ENCODE peak calls at places on chromosome 14, in four cellular contexts. G is astrocyte of the cerebellum, H is esophagus squamous epithelium, F is fibroblast of pulmonary artery. L is an unnamed sample.

GRCh38 chr14:24315807-24316596 is 4.7 kb downstream of the LTB4R start:
- DNase-seq in F (no peak), H (no peak), G (no peak), L (no peak)

GRCh38 chr14:20503905-20504304 is 1.4 kb upstream of the RNASE10 start:
- DNase-seq in F (no peak), H (no peak), G (no peak), L (no peak)

GRCh38 chr14:34364201-34364600 is 97.8 kb downstream of the SPTSSA start:
- DNase-seq in F (no peak), G (no peak), H (no peak), L (peak)

GRCh38 chr14:70856851-70857498 is 47.7 kb upstream of the MAP3K9 start:
- DNase-seq in G (peak), H (no peak), F (peak), L (peak)

GRCh38 chr14:105486974-105487448 is 325 bp downstream of the CRIP1 start:
- DNase-seq in F (no peak), G (no peak), H (no peak), L (no peak)

GRCh38 chr14:73237786-73238261 is 518 bp downstream of the PAPLN start:
- DNase-seq in H (no peak), G (no peak), F (no peak), L (no peak)

GRCh38 chr14:21833836-21834235 is 160.2 kb upstream of the OR4E1 start:
- DNase-seq in F (no peak), G (no peak), H (no peak), L (no peak)

GRCh38 chr14:72965249-72965648 is 39.0 kb downstream of the DCAF4 start:
- DNase-seq in H (no peak), F (peak), G (no peak), L (peak)

GRCh38 chr14:56821177-56821576 is 10.9 kb upstream of the OTX2 start:
- DNase-seq in H (no peak), F (no peak), G (no peak), L (no peak)

GRCh38 chr14:69632752-69633151 is 21.4 kb downstream of the SUSD6 start:
- DNase-seq in F (no peak), G (no peak), H (no peak), L (no peak)

GRCh38 chr14:22650960-22651521 is 6.9 kb upstream of the OR6J1 start:
- DNase-seq in G (no peak), F (no peak), H (no peak), L (peak)

GRCh38 chr14:75636100-75636692 is 24.5 kb downstream of the ERG28 start:
- DNase-seq in G (no peak), F (peak), H (no peak), L (no peak)

GRCh38 chr14:29999013-29999539 is 71.4 kb upstream of the PRKD1 start:
- DNase-seq in F (peak), G (no peak), H (no peak), L (no peak)

GRCh38 chr14:67265131-67265530 is 23.9 kb downstream of the PALS1 start:
- DNase-seq in F (peak), G (no peak), H (no peak), L (peak)

GRCh38 chr14:66165337-66165736 is 320.8 kb upstream of the CCDC196 start:
- DNase-seq in G (no peak), H (no peak), F (no peak), L (no peak)

GRCh38 chr14:74290415-74290814 is 12.3 kb downstream of the ABCD4 start:
- DNase-seq in F (peak), H (no peak), G (no peak), L (peak)

GRCh38 chr14:29339491-29339890 is 572.9 kb downstream of the FOXG1 start:
- DNase-seq in F (peak), H (no peak), G (no peak), L (peak)

GRCh38 chr14:98018626-98019025 is 1221.4 kb downstream of the VRK1 start:
- DNase-seq in G (no peak), F (no peak), H (no peak), L (no peak)

GRCh38 chr14:61342941-61343340 is 21.6 kb downstream of the PRKCH start:
- DNase-seq in F (no peak), G (no peak), H (no peak), L (no peak)

GRCh38 chr14:77376380-77376770 is 519 bp downstream of the TMED8 start:
- DNase-seq in F (no peak), H (no peak), G (no peak), L (peak)

GRCh38 chr14:24052656-24053547 is 1.1 kb downstream of the CARMIL3 start:
- DNase-seq in H (no peak), G (no peak), F (no peak), L (peak)

GRCh38 chr14:104865631-104866441 is 768 bp downstream of the CEP170B start:
- DNase-seq in F (peak), H (no peak), G (peak), L (peak)

GRCh38 chr14:35366048-35366428 is 38.5 kb downstream of the NFKBIA start:
- DNase-seq in G (no peak), H (no peak), F (peak), L (no peak)

GRCh38 chr14:21437063-21437901 is 18.6 kb downstream of the CHD8 start:
- DNase-seq in H (peak), F (peak), G (peak), L (peak)

GRCh38 chr14:35821546-35822411 is 4.4 kb upstream of the BRMS1L start:
- DNase-seq in F (peak), H (no peak), G (no peak), L (peak)

GRCh38 chr14:44962573-44963528 is 861 bp downstream of the TOGARAM1 start:
- DNase-seq in H (no peak), G (peak), F (peak), L (peak)

GRCh38 chr14:89351364-89351957 is 65.6 kb downstream of the FOXN3 start:
- DNase-seq in H (no peak), G (no peak), F (peak), L (no peak)
- H3K4me3 ChIP-seq in H (no peak), G (no peak), F (no peak), L (no peak)

GRCh38 chr14:103123128-103123633 is at the start of gene TNFAIP2:
- DNase-seq in G (no peak), H (no peak), F (no peak), L (no peak)

GRCh38 chr14:103123634-103124500 is 606 bp downstream of the TNFAIP2 start:
- DNase-seq in F (peak), G (no peak), H (no peak), L (peak)

GRCh38 chr14:103121161-103121845 is 2.0 kb upstream of the TNFAIP2 start:
- DNase-seq in G (no peak), F (peak), H (no peak), L (no peak)

GRCh38 chr14:103122578-103123127 is 608 bp upstream of the TNFAIP2 start:
- DNase-seq in F (no peak), G (no peak), H (no peak), L (no peak)

DNA sequence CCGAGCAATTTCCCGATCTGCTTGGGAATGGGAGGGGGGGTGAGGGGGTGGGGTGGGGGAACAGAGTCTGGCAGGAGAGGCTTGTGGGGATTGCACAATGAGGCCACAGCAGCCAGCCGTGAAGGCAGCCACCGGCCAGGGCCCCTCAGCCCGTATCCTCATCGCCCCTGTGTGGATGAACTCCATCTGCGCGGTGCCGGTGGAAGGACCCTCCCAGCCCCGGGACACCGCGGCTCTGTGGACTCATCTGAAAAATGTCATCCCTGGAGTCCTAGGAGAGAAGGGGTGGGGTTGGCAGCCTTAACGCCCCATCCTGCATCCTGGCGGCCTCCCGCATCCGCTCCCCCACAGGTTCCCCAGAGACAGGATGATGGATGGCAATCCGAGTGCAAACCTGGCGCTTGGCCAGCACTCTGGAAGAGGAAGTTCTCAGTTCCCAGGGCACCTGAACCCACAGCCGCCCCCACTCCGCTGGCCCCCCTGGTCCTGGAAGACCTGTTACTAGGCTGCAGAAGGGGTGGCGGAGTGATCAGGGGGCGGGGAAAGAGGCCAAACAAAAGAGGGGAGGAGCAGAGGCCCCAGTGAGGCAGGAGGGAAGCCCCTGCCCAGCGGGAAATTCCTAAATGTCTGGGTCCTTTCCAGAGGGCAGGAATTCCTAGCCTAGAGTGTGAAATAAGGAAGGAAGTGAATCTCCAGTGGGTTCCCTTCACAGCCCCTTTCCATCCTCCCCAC is 1.2 kb upstream of the TNFAIP2 start:
- DNase-seq in G (peak), H (no peak), F (peak), L (peak)
- H3K4me3 ChIP-seq in G (no peak), H (peak), F (peak), L (no peak)

GRCh38 chr14:95515080-95515489 is 1.4 kb downstream of the SYNE3 start:
- DNase-seq in G (no peak), F (peak), H (no peak), L (peak)

GRCh38 chr14:95516554-95517209 is at the start of gene SYNE3:
- DNase-seq in G (no peak), F (no peak), H (no peak), L (peak)

GRCh38 chr14:95515523-95516517 is 630 bp downstream of the SYNE3 start:
- DNase-seq in F (peak), G (no peak), H (no peak), L (peak)

GRCh38 chr14:95513261-95513660 is 3.2 kb downstream of the SYNE3 start:
- DNase-seq in H (no peak), F (no peak), G (no peak), L (no peak)

DNA sequence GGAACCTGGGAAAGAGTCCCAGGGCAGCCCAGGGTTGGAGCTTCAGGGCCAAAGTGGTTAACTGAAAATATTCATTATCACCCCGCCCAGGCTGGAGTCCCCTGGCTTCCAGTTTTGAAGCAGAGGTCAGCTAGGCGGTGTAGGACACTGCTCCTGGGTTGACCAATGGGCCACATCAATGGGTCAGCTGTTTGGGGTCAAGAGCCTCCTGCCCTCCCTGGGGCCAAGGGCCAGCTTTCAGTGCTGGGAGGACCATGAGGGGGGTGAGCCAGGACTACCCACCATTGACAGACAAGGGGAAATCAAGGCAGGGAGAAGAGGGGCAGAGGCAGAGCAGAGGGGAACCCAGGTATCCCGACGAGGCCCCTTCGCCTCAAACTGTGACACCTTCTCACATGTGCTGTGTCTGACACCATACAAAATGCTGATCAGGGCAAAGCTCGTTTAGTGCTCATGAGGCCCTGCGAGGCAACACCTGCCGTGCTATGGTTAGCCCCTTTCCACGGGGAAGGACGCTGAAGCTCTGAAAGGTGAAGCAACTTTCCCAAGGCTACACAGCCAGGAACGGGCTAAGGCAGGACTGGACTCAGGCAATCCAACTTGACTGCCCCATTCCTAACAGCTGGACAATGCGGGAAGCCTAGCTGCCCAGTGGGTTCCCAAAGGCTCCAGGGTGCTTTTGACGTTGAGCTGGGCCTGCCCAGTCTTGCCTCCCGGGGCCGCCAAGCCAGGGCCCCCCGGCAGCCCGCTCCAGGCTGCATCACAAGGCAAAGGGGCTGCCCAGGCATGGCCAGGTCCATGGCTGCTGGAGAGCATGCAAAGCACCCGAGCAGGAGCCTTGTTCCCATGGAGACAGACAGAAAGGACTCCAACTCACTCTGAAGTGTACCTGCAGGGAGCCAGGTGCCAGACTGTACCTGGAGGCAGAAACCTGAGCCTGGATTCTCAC is 2.0 kb downstream of the SYNE3 start:
- DNase-seq in H (no peak), F (no peak), G (no peak), L (peak)
- H3K4me3 ChIP-seq in H (peak), F (no peak), G (peak), L (no peak)

GRCh38 chr14:59254911-59255545 is 66.6 kb downstream of the DAAM1 start:
- DNase-seq in F (peak), H (no peak), G (no peak), L (no peak)
- H3K4me3 ChIP-seq in F (no peak), H (no peak), G (no peak), L (no peak)

GRCh38 chr14:54219281-54220121 is 177.3 kb upstream of the CDKN3 start:
- DNase-seq in H (no peak), F (no peak), G (no peak), L (no peak)
- H3K4me3 ChIP-seq in H (peak), F (peak), G (no peak), L (no peak)

L was measured in epithelial cell of esophagus.